ENCODE peak calls at places on chromosomes 6 and 20, in four cellular contexts. D is psoas muscle, A is Panc1, G is HFF-Myc. X is an unnamed sample.

GRCh38 chr6:106300944-106301343 is 24.6 kb downstream of the ATG5 start:
- DNase-seq in D (no peak), A (peak), G (no peak), X (no peak)

GRCh38 chr6:101818056-101818455 is 424.5 kb downstream of the GRIK2 start:
- DNase-seq in A (no peak), D (no peak), G (no peak), X (no peak)

GRCh38 chr20:62388839-62389600 is 2.1 kb downstream of the RPS21 start:
- DNase-seq in D (no peak), G (no peak), A (no peak), X (no peak)

GRCh38 chr6:157518399-157519250 is 137.6 kb downstream of the ZDHHC14 start:
- DNase-seq in D (peak), G (peak), A (no peak), X (no peak)

GRCh38 chr20:43721429-43722152 is 5.2 kb downstream of the GTSF1L start:
- DNase-seq in D (no peak), G (no peak), A (no peak), X (no peak)

GRCh38 chr6:106609699-106610098 is 19.6 kb downstream of the RTN4IP1 start:
- DNase-seq in D (no peak), A (no peak), G (no peak), X (no peak)

GRCh38 chr20:25984933-25985332 is 288.3 kb upstream of the ZNF337 start:
- DNase-seq in G (peak), D (peak), A (no peak), X (peak)

GRCh38 chr20:55173601-55174000 is 698.2 kb downstream of the DOK5 start:
- DNase-seq in D (no peak), G (no peak), A (no peak), X (no peak)